ENCODE peak calls at places on chromosome 14, in five cellular contexts. G is GM12878, M is A549, T is HepG2, A is K562. W is an unnamed sample.

GRCh38 chr14:81265641-81266169 is 44.9 kb upstream of the GTF2A1 start:
- DNase-seq in G (no peak), A (no peak), M (no peak), T (no peak), W (no peak)

GRCh38 chr14:96589577-96589976 is 87.4 kb downstream of the PAPOLA start:
- DNase-seq in M (no peak), T (no peak), A (no peak), G (no peak), W (no peak)

GRCh38 chr14:29528889-29529288 is 398.8 kb downstream of the PRKD1 start:
- DNase-seq in T (no peak), A (no peak), M (no peak), G (no peak), W (no peak)

GRCh38 chr14:69573205-69573840 is 1.3 kb downstream of the CCDC177 start:
- DNase-seq in G (no peak), M (no peak), T (no peak), A (no peak), W (peak; percentile 13)

GRCh38 chr14:91242635-91243034 is 1.9 kb downstream of the GPR68 start:
- DNase-seq in M (no peak), T (no peak), G (no peak), A (no peak), W (no peak)

GRCh38 chr14:22849212-22849819 is 12.9 kb downstream of the MMP14 start:
- DNase-seq in G (no peak), T (no peak), M (no peak), A (no peak), W (peak; percentile 48)

GRCh38 chr14:94689218-94689984 is 77.2 kb downstream of the SERPINA3 start:
- DNase-seq in A (peak; percentile 78), M (peak; percentile 70), T (no peak), G (no peak), W (peak; percentile 78)

GRCh38 chr14:68846466-68846865 is 53.6 kb upstream of the ZFP36L1 start:
- DNase-seq in A (no peak), T (no peak), M (no peak), G (no peak), W (no peak)

GRCh38 chr14:21680072-21680471 is 6.5 kb upstream of the OR4E1 start:
- DNase-seq in A (no peak), T (no peak), G (no peak), M (no peak), W (no peak)

GRCh38 chr14:23186913-23187654 is 3.6 kb upstream of the SLC7A8 start:
- DNase-seq in T (peak; percentile 78), A (peak; percentile 71), G (peak; percentile 5), M (peak; percentile 64), W (peak; percentile 70)

GRCh38 chr14:60573943-60574496 is 65.1 kb downstream of the SIX6 start:
- DNase-seq in M (no peak), A (no peak), G (no peak), T (no peak), W (peak; percentile 36)

GRCh38 chr14:60637490-60638452 is 11.5 kb downstream of the SIX1 start:
- DNase-seq in T (no peak), A (no peak), M (no peak), G (no peak), W (peak; percentile 82)

GRCh38 chr14:56797569-56798446 is 12.5 kb downstream of the OTX2 start:
- DNase-seq in A (no peak), M (no peak), G (no peak), T (no peak), W (peak; percentile 67)

GRCh38 chr14:47678157-47678556 is 2.8 kb upstream of the MDGA2 start:
- DNase-seq in G (no peak), A (no peak), M (no peak), T (peak; percentile 3), W (peak; percentile 31)

GRCh38 chr14:31229009-31229408 is 21.4 kb upstream of the HECTD1 start:
- DNase-seq in A (no peak), M (no peak), G (no peak), T (no peak), W (no peak)

GRCh38 chr14:31221266-31221665 is 13.7 kb upstream of the HECTD1 start:
- DNase-seq in M (no peak), T (no peak), A (no peak), G (no peak), W (no peak)

GRCh38 chr14:31222834-31223233 is 15.2 kb upstream of the HECTD1 start:
- DNase-seq in A (no peak), T (no peak), M (no peak), G (no peak), W (no peak)

GRCh38 chr14:31228533-31228932 is 20.9 kb upstream of the HECTD1 start:
- DNase-seq in G (no peak), T (no peak), A (no peak), M (no peak), W (no peak)

GRCh38 chr14:31224808-31225207 is 17.2 kb upstream of the HECTD1 start:
- DNase-seq in A (no peak), T (no peak), M (no peak), G (no peak), W (no peak)
- TF ChIP-seq JUNB in A (no peak), T (no peak), M (no peak), G (no peak), W (no peak)

DNA sequence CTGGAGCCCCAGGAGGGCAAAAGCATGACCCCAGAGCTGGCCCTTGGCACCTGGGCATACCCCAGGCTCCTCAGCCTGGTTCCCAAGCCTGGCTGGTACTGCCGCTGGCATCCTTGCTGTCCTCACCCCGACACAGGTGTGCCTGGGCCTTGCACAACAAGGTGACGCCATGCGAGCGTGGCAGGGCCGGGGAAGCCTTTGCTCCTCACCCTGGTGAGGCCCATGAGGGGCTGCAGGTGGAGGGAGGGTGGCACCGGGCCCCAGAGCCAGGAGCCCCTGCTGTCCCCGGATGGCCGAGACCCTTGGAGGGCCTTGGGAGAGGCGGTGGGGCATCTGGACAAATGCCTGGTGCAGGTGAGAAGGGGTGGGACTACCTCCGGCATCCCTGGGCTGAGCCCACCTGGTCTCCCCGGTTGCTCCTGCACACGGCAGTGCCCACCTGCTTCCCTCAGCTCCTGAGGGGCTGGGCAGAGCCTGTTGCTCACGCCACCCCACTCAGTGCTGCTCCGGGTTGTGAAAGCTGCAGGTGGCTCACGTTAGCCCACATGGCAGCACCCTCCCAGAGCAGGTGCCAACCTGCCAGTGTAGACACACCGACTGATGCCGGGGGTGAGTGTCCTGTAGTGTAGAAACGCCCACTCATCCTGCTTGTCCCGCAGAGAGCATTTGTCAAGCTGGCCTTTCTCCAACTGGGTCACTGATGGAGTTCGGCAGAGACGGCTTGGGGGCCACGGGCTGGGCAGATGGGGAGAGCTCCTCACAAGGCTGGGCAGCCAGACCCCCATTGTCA is 24.6 kb upstream of the KIF26A start:
- DNase-seq in A (no peak), G (no peak), T (no peak), M (no peak), W (no peak)
- TF ChIP-seq JUNB in A (no peak), G (no peak), T (no peak), M (no peak), W (no peak)

DNA sequence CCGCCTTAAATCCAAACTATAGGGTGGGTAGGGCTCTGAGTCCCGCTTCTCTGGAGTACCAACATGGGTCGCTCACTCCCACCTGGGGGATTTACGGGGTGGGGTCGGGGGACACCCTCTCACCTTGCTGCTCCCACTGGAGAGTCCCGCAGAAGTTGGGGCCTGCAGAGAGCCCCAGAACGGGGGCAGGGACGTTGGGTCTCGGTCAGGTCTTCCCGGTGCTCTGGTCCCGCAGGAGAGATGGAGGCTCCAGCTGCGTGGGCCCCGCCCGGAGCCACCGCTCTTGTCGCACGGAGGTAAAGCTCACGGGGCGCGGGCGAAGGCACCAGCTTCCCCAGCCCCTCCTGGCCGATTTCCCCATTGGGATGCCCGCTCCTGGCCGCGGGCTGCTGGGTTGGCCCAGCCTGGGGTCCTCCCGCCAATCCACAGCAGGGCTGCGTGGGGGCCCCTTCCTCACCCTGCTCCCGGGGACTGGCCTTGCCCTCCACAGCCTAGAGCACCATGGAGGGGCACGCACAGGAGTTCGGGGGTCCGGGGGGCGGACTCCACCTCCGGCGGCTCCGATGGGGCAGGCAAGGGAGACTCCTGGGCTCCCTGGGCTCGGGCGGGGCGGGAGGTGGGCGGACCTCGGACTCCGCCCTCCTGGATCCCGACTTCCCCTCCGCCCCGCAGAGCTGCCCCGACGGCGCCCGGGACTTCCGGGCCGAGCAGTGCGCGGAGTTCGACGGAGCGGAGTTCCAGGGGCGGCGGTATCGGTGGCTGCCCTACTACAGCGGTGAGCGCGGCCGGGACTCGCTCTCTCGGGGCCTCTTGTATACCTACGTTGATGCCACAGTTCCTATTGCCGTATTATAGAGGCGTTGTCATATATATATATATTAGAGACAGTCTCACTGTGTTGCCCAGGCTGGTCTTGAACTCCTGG is 8.4 kb downstream of the PAPLN start:
- DNase-seq in G (no peak), M (no peak), A (peak; percentile 82), T (no peak), W (peak; percentile 86)
- TF ChIP-seq JUNB in G (no peak), M (no peak), A (no peak), T (no peak), W (no peak)

GRCh38 chr14:76169776-76170175 is 18.1 kb downstream of the GPATCH2L start:
- DNase-seq in M (no peak), G (no peak), T (no peak), A (no peak), W (no peak)
- TF ChIP-seq JUNB in M (no peak), G (no peak), T (no peak), A (no peak), W (no peak)